ENCODE peak calls at places on chromosome 10, in nine cellular contexts. C is SK-N-SH; T is T-helper 2 cell; N is stimulated activated CD4-positive, alpha-beta T cell treated with anti-CD3 and anti-CD28 coated beads, Interleukin-12 subunit alpha, Interleukin-12 subunit beta, amount 100 ng/mL, for 4 hours; I is nucleus accumbens; U is activated naive CD8-positive, alpha-beta T cell treated with anti-CD3 and anti-CD28 coated beads, Interleukin-2, amount 10 ng/mL, durations not matched to agents 7 days and 5 days; M is AG09309; Z is mucosa of gallbladder; K is heart left ventricle. B is an unnamed sample.

GRCh38 chr10:35043796-35044344 is 46.3 kb downstream of the CUL2 start:
- DNase-seq in C (no peak), T (no peak), N (no peak), I (no peak), U (no peak), M (no peak), Z (no peak), K (no peak), B (no peak)

GRCh38 chr10:45421231-45422097 is 47.4 kb downstream of the ALOX5 start:
- DNase-seq in C (no peak), T (no peak), N (no peak), I (no peak), U (peak; percentile 74), M (no peak), Z (no peak), K (no peak), B (no peak)

GRCh38 chr10:44356139-44357115 is 28.5 kb downstream of the CXCL12 start:
- DNase-seq in C (no peak), T (no peak), N (no peak), I (no peak), U (no peak), M (no peak), Z (no peak), K (no peak), B (no peak)

GRCh38 chr10:36224431-36224985 is 582.4 kb upstream of the FZD8 start:
- DNase-seq in C (no peak), T (no peak), N (no peak), I (no peak), U (no peak), M (no peak), Z (no peak), K (no peak), B (no peak)

GRCh38 chr10:26417136-26417535 is 21.0 kb upstream of the APBB1IP start:
- DNase-seq in C (no peak), T (no peak), N (no peak), I (no peak), U (no peak), M (no peak), Z (no peak), K (no peak), B (no peak)

GRCh38 chr10:21173433-21173963 is 276.4 kb upstream of the NEBL start:
- DNase-seq in C (peak; percentile 85), T (no peak), N (no peak), I (no peak), U (peak; percentile 30), M (no peak), Z (no peak), K (no peak), B (no peak)

GRCh38 chr10:44955408-44956070 is 4.1 kb upstream of the RASSF4 start:
- DNase-seq in C (no peak), T (no peak), N (no peak), I (no peak), U (no peak), M (no peak), Z (peak; percentile 8), K (peak; percentile 65), B (no peak)

GRCh38 chr10:122132882-122133634 is 138.0 kb upstream of the BTBD16 start:
- DNase-seq in C (no peak), T (no peak), N (no peak), I (no peak), U (no peak), M (no peak), Z (no peak), K (no peak), B (no peak)

GRCh38 chr10:22071332-22071731 is 67.8 kb upstream of the DNAJC1 start:
- DNase-seq in C (no peak), T (no peak), N (no peak), I (no peak), U (no peak), M (no peak), Z (no peak), K (no peak), B (no peak)

GRCh38 chr10:114285961-114286441 is 46.9 kb downstream of the VWA2 start:
- DNase-seq in C (no peak), T (no peak), N (no peak), I (no peak), U (no peak), M (no peak), Z (no peak), K (no peak), B (no peak)

GRCh38 chr10:123886292-123886691 is 5.3 kb downstream of the CPXM2 start:
- DNase-seq in C (no peak), T (no peak), N (no peak), I (no peak), U (no peak), M (no peak), Z (no peak), K (no peak), B (no peak)

B was measured in GM19239.